ENCODE peak calls at places on chromosomes 4 and X, in five cellular contexts. Y, U, G, W and J are unnamed samples.

GRCh38 chrX:9888953-9889470 is 78.1 kb upstream of the CLDN34 start:
- DNase-seq in G (peak), Y (no peak), U (peak), W (no peak), J (no peak)

GRCh38 chr4:75685546-75686189 is 12.5 kb upstream of the G3BP2 start:
- DNase-seq in Y (no peak), G (no peak), W (no peak), U (no peak), J (no peak)

GRCh38 chr4:74426101-74426500 is 18.8 kb upstream of the AREG start:
- DNase-seq in G (peak), U (peak), W (no peak), Y (peak), J (no peak)

GRCh38 chr4:13535118-13535517 is 9.2 kb downstream of the NKX3-2 start:
- DNase-seq in W (no peak), Y (no peak), U (no peak), G (no peak), J (no peak)

GRCh38 chr4:78691971-78692814 is 84.0 kb upstream of the BMP2K start:
- DNase-seq in U (peak), G (peak), W (no peak), Y (peak), J (no peak)

GRCh38 chr4:119300072-119300387 is 21.9 kb downstream of the FABP2 start:
- DNase-seq in W (no peak), U (peak), Y (peak), G (peak), J (peak)

GRCh38 chr4:27702710-27703431 is 842.2 kb downstream of the STIM2 start:
- DNase-seq in G (peak), W (no peak), U (peak), Y (no peak), J (peak)

GRCh38 chrX:31894152-31894551 is 822.3 kb upstream of the FTHL17 start:
- DNase-seq in G (no peak), U (no peak), W (no peak), Y (no peak), J (no peak)

GRCh38 chr4:162056947-162057346 is 106.9 kb downstream of the FSTL5 start:
- DNase-seq in U (no peak), W (no peak), G (no peak), Y (no peak), J (no peak)

GRCh38 chrX:94721386-94721785 is 1047.4 kb downstream of the FAM133A start:
- DNase-seq in W (no peak), U (no peak), G (no peak), Y (no peak), J (no peak)

GRCh38 chrX:112211459-112211858 is 128.9 kb upstream of the TRPC5 start:
- DNase-seq in U (no peak), W (no peak), Y (no peak), G (no peak), J (peak)

GRCh38 chr4:4327652-4328121 is 37.6 kb downstream of the ZBTB49 start:
- DNase-seq in G (peak), Y (peak), W (no peak), U (peak), J (no peak)

GRCh38 chr4:186132577-186133277 is 28.2 kb downstream of the FAM149A start:
- DNase-seq in Y (peak), U (peak), G (peak), W (no peak), J (peak)

GRCh38 chrX:72026341-72027023 is 105.2 kb downstream of the RTL5 start:
- DNase-seq in W (no peak), G (peak), Y (no peak), U (peak), J (peak)

GRCh38 chr4:86493460-86493859 is 100.7 kb upstream of the PTPN13 start:
- DNase-seq in G (peak), W (no peak), Y (no peak), U (peak), J (no peak)